ENCODE peak calls at places on chromosome 14, in four cellular contexts. One of them, this sample, is unnamed.

GRCh38 chr14:49940805-49941421 is 48.0 kb downstream of the ARF6 start:
- DNase-seq in fibroblast of pulmonary artery: peak
- DNase-seq in left ventricle myocardium inferior: no peak
- DNase-seq in AG10803: peak
- DNase-seq in this sample: peak

GRCh38 chr14:54420478-54421116 is 20.6 kb downstream of the CNIH1 start:
- DNase-seq in fibroblast of pulmonary artery: peak
- DNase-seq in left ventricle myocardium inferior: no peak
- DNase-seq in AG10803: peak
- DNase-seq in this sample: peak

GRCh38 chr14:33070474-33070873 is 131.8 kb downstream of the NPAS3 start:
- DNase-seq in fibroblast of pulmonary artery: no peak
- DNase-seq in left ventricle myocardium inferior: no peak
- DNase-seq in AG10803: no peak
- DNase-seq in this sample: no peak

GRCh38 chr14:26703967-26704366 is 106.1 kb upstream of the NOVA1 start:
- DNase-seq in fibroblast of pulmonary artery: no peak
- DNase-seq in left ventricle myocardium inferior: no peak
- DNase-seq in AG10803: no peak
- DNase-seq in this sample: no peak

GRCh38 chr14:77409131-77409533 is 14.2 kb downstream of the NOXRED1 start:
- DNase-seq in fibroblast of pulmonary artery: peak
- DNase-seq in left ventricle myocardium inferior: no peak
- DNase-seq in AG10803: no peak
- DNase-seq in this sample: peak

GRCh38 chr14:29858299-29858698 is 69.3 kb downstream of the PRKD1 start:
- DNase-seq in fibroblast of pulmonary artery: no peak
- DNase-seq in left ventricle myocardium inferior: no peak
- DNase-seq in AG10803: no peak
- DNase-seq in this sample: no peak

GRCh38 chr14:101520621-101521305 is 40.5 kb upstream of the DIO3 start:
- DNase-seq in fibroblast of pulmonary artery: peak
- DNase-seq in left ventricle myocardium inferior: peak
- DNase-seq in AG10803: peak
- DNase-seq in this sample: no peak

GRCh38 chr14:73418227-73418626 is 40.1 kb downstream of the NUMB start:
- DNase-seq in fibroblast of pulmonary artery: no peak
- DNase-seq in left ventricle myocardium inferior: no peak
- DNase-seq in AG10803: no peak
- DNase-seq in this sample: no peak

GRCh38 chr14:53716521-53716920 is 240.1 kb downstream of the BMP4 start:
- DNase-seq in fibroblast of pulmonary artery: no peak
- DNase-seq in left ventricle myocardium inferior: no peak
- DNase-seq in AG10803: no peak
- DNase-seq in this sample: no peak

GRCh38 chr14:97158102-97158501 is 360.9 kb downstream of the VRK1 start:
- DNase-seq in fibroblast of pulmonary artery: no peak
- DNase-seq in left ventricle myocardium inferior: no peak
- DNase-seq in AG10803: no peak
- DNase-seq in this sample: no peak

GRCh38 chr14:97159124-97159523 is 361.9 kb downstream of the VRK1 start:
- DNase-seq in fibroblast of pulmonary artery: no peak
- DNase-seq in left ventricle myocardium inferior: no peak
- DNase-seq in AG10803: no peak
- DNase-seq in this sample: no peak

GRCh38 chr14:97162621-97163020 is 365.4 kb downstream of the VRK1 start:
- DNase-seq in fibroblast of pulmonary artery: no peak
- DNase-seq in left ventricle myocardium inferior: no peak
- DNase-seq in AG10803: no peak
- DNase-seq in this sample: no peak

GRCh38 chr14:97166497-97166896 is 369.3 kb downstream of the VRK1 start:
- DNase-seq in fibroblast of pulmonary artery: no peak
- DNase-seq in left ventricle myocardium inferior: no peak
- DNase-seq in AG10803: no peak
- DNase-seq in this sample: no peak

DNA sequence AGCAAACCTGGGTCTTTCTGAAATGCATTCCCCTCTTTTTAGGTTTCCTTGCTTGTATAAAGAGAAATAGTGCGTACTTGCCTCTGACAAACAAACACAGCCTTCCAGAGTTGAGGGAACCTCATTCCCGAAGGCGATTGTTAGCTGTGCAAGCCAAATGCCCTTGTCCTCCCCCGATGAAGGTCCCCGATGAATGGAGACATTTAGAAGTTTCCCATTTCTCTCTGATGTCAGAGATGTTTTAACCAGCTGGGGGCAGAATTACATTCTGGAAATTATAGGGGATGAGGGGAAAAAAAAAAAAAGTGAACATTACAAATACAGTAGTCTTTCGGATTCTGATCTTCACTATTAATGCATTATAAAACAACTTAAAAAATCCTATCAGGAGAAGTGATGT is 366.8 kb downstream of the VRK1 start:
- DNase-seq in fibroblast of pulmonary artery: no peak
- DNase-seq in left ventricle myocardium inferior: no peak
- DNase-seq in AG10803: no peak
- DNase-seq in this sample: no peak
- TF ChIP-seq CTCF in fibroblast of pulmonary artery: no peak
- TF ChIP-seq CTCF in left ventricle myocardium inferior: no peak
- TF ChIP-seq CTCF in AG10803: peak
- TF ChIP-seq CTCF in this sample: no peak

GRCh38 chr14:96256420-96256819 is 410 bp downstream of the BDKRB1 start:
- DNase-seq in fibroblast of pulmonary artery: no peak
- DNase-seq in left ventricle myocardium inferior: no peak
- DNase-seq in AG10803: peak
- DNase-seq in this sample: peak

GRCh38 chr14:96255501-96256366 is at the start of gene BDKRB1:
- DNase-seq in fibroblast of pulmonary artery: peak
- DNase-seq in left ventricle myocardium inferior: no peak
- DNase-seq in AG10803: peak
- DNase-seq in this sample: peak

GRCh38 chr14:96254696-96255095 is 1.3 kb upstream of the BDKRB1 start:
- DNase-seq in fibroblast of pulmonary artery: no peak
- DNase-seq in left ventricle myocardium inferior: no peak
- DNase-seq in AG10803: no peak
- DNase-seq in this sample: no peak

GRCh38 chr14:96257900-96258299 is 1.9 kb downstream of the BDKRB1 start:
- DNase-seq in fibroblast of pulmonary artery: no peak
- DNase-seq in left ventricle myocardium inferior: no peak
- DNase-seq in AG10803: no peak
- DNase-seq in this sample: no peak

GRCh38 chr14:96257056-96257455 is 1.0 kb downstream of the BDKRB1 start:
- DNase-seq in fibroblast of pulmonary artery: no peak
- DNase-seq in left ventricle myocardium inferior: no peak
- DNase-seq in AG10803: no peak
- DNase-seq in this sample: no peak
- H3K4me3 ChIP-seq in fibroblast of pulmonary artery: peak
- H3K4me3 ChIP-seq in left ventricle myocardium inferior: no peak
- H3K4me3 ChIP-seq in AG10803: peak
- H3K4me3 ChIP-seq in this sample: no peak

GRCh38 chr14:24311837-24312615 is 724 bp downstream of the LTB4R start:
- DNase-seq in fibroblast of pulmonary artery: peak
- DNase-seq in left ventricle myocardium inferior: no peak
- DNase-seq in AG10803: peak
- DNase-seq in this sample: peak
- TF ChIP-seq CTCF in fibroblast of pulmonary artery: no peak
- TF ChIP-seq CTCF in left ventricle myocardium inferior: no peak
- TF ChIP-seq CTCF in AG10803: no peak
- TF ChIP-seq CTCF in this sample: peak

GRCh38 chr14:99595034-99595433 is 9.0 kb downstream of the CCDC85C start:
- DNase-seq in fibroblast of pulmonary artery: no peak
- DNase-seq in left ventricle myocardium inferior: no peak
- DNase-seq in AG10803: no peak
- DNase-seq in this sample: no peak
- H3K4me3 ChIP-seq in fibroblast of pulmonary artery: no peak
- H3K4me3 ChIP-seq in left ventricle myocardium inferior: no peak
- H3K4me3 ChIP-seq in AG10803: no peak
- H3K4me3 ChIP-seq in this sample: no peak

GRCh38 chr14:104799657-104800599 is 973 bp upstream of the ZBTB42 start:
- DNase-seq in fibroblast of pulmonary artery: peak
- DNase-seq in left ventricle myocardium inferior: peak
- DNase-seq in AG10803: peak
- DNase-seq in this sample: peak
- TF ChIP-seq CTCF in fibroblast of pulmonary artery: peak
- TF ChIP-seq CTCF in left ventricle myocardium inferior: peak
- TF ChIP-seq CTCF in AG10803: peak
- TF ChIP-seq CTCF in this sample: peak

This sample was measured in epithelial cell of esophagus.